ENCODE peak calls at places on chromosomes 11 and 22, in four cellular contexts. Y, X, D and E are unnamed samples.

GRCh38 chr11:123174196-123175183 is 20.6 kb downstream of the CLMP start:
- DNase-seq in X (no peak), D (no peak), Y (no peak), E (peak)

GRCh38 chr11:108498816-108499408 is 728 bp upstream of the POGLUT3 start:
- DNase-seq in D (peak), Y (no peak), X (peak), E (no peak)

GRCh38 chr22:36745301-36745995 is 30.5 kb downstream of the IFT27 start:
- DNase-seq in D (no peak), Y (no peak), X (peak), E (no peak)

GRCh38 chr11:37657645-37658044 is 1059.6 kb upstream of the RAG2 start:
- DNase-seq in D (no peak), Y (no peak), X (no peak), E (peak)

GRCh38 chr11:64459016-64459415 is 100.1 kb downstream of the RPS6KA4 start:
- DNase-seq in D (no peak), Y (no peak), X (no peak), E (no peak)

GRCh38 chr22:22691055-22691454 is 46.6 kb downstream of the GGTLC2 start:
- DNase-seq in Y (no peak), D (no peak), X (no peak), E (no peak)

GRCh38 chr11:127902405-127902804 is 685.0 kb downstream of the ETS1 start:
- DNase-seq in Y (no peak), X (no peak), D (no peak), E (no peak)

GRCh38 chr11:8597182-8597581 is 3.2 kb upstream of the STK33 start:
- DNase-seq in D (no peak), X (no peak), Y (no peak), E (peak)

GRCh38 chr22:26199665-26200064 is 30.4 kb downstream of the SEZ6L start:
- DNase-seq in D (no peak), Y (no peak), X (no peak), E (no peak)
- TF ChIP-seq MAX in D (no peak), Y (no peak), X (no peak), E (no peak)

DNA sequence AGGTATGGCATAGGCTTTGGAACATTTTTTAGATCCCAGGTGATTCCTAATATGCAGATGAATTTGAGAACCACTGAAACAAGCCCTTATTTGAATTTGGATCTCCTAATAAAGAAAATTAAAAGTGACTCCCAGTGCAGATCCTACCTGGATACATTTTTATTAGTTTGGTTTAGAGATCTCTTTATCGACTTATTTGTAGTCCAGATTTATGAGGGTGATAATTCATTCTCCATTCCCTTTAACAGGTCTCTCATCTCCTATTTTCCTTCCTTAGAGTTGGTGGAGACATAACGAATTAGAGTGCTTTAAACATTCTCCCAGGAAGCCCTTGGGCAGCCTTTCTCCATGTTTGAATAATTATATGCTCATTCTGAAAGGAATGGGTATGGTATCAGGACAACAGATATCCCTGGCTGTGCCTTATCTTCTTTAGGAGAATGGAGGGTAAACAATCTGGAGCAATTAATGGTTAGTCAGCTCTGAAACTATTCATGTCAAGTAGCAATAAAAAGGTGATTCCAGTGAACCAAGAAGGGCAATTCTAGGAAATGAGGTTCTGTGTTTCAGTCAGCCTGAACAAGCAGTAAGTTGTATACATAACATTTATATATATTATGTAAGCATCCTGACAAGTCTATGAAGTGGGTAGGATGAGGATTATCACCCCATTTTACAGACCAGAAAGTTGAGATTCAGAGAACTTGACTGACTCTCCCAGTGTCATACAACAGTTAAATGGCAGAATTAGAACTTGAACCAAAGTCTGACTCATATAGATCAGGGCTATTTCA is 53.9 kb upstream of the RCE1 start:
- DNase-seq in D (no peak), Y (no peak), X (no peak), E (no peak)
- TF ChIP-seq MAX in D (no peak), Y (no peak), X (no peak), E (no peak)

GRCh38 chr11:2137202-2138071 is 1.8 kb downstream of the IGF2 start:
- DNase-seq in Y (no peak), D (peak), X (peak), E (peak)
- TF ChIP-seq MAX in Y (no peak), D (no peak), X (no peak), E (no peak)

DNA sequence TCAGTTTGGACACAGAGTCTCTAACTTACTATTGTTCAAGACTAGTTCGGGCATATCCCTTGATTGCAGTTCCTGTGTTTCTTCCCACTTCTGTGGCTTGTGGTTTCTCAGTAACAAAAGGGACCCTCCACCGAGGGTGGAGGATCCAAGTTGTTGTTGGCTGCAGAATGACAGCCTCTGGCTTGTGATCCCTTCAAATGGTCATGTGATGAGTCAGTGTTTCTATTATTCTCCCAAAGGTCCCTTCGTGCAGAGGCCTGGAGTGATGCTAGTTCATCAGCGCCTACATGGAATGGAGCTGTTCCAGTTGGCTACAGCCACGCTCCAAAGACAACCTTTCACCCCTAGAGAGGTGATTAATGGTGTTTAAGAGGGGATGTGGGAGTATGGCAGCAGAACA is 2.6 kb upstream of the VWCE start:
- DNase-seq in X (no peak), D (no peak), Y (no peak), E (no peak)
- TF ChIP-seq MAX in X (no peak), D (no peak), Y (no peak), E (no peak)

DNA sequence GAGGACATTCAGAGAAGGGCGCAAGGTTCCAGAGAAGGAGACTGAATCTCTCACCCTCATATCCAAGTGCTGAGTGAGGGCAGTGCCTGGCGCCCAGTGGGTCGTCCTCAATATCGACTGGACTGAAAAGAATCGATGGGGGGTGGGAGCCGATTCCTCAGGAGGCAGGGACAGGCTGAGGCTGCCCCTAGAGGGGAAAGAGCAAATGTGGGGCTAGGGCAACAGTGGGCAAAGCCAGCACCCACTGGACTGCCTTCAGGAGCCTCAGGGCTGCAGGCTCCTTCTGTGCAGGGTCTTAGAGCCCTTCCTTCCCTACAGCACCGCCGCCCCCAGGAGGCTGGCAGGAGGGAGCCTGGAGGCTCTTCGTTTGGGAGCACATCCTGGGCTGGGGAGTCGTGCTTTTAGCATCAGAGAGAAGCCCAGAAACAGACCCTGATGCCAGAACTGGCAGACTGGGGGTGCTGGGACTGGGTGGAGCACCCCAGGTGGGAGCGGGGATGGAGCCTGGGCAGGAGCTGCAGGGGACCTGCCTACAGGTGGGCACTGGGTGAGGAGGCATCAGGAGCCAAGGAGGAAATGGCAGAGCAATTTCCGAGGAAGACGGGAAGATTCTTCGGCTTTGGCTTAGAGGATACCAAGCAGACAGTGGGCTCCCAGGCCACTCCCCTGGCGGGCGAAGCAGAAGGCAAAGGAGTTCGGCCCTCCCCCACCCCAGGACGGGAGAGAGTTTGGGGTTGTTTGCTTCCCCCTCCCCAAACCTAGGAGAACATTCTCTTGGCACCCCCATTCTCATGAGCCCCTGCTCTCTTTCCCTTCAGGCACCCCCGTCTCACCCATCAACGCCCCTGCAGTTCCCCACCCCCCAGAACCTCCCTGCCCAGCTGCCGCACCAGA is 1.2 kb downstream of the SYT7 start:
- DNase-seq in Y (no peak), X (no peak), D (peak), E (no peak)
- TF ChIP-seq MAX in Y (no peak), X (no peak), D (no peak), E (no peak)

DNA sequence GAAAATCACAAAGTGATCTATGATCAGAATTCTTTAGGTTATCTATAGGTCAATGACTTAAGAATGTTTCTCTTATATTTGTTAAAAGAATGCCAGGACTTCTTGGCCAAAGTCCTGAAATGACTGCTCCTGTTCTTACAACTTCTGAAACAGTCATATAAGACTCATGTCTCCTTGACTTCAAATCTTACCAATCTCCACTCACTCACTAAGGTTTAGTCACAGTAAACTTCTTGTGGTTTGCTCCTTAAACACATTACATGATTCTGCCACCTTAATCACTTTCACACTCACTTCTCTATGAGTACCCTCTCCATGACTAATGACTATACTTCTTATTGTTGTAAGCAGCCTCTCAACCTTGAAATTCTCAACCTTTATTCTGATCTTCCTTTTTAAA is 648.7 kb upstream of the CCDC179 start:
- DNase-seq in Y (no peak), X (no peak), D (no peak), E (no peak)
- TF ChIP-seq MAX in Y (no peak), X (no peak), D (no peak), E (no peak)

GRCh38 chr22:20186183-20186870 is 35.5 kb upstream of the CCDC188 start:
- DNase-seq in D (peak), X (peak), Y (no peak), E (no peak)
- TF ChIP-seq MAX in D (no peak), X (no peak), Y (no peak), E (no peak)

DNA sequence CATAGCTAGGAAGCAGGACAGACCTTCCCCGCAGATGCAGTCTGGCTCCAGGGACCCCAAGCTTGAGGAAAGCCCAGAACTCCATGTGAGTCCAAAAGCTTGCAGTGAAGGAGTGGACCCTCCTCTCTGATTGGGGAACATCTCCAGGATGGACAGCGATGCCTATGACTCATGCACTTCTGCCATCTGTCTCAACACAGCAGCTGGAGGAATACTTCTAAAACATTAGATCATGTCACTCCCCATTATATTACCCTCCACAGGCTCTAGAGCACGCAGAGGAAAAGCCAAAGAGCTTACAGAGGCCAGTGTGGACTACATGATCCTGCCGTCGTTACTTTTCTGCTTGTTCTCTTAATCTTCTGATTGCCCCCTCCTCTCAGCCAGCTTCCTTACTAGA is 605.7 kb downstream of the INSC start:
- DNase-seq in X (no peak), Y (no peak), D (no peak), E (no peak)
- TF ChIP-seq MAX in X (no peak), Y (no peak), D (no peak), E (no peak)

GRCh38 chr11:3920148-3920852 is 64.8 kb downstream of the STIM1 start:
- DNase-seq in X (no peak), D (no peak), Y (peak), E (no peak)
- TF ChIP-seq MAX in X (no peak), D (no peak), Y (no peak), E (no peak)

GRCh38 chr11:11946180-11946579 is 62.2 kb downstream of the DKK3 start:
- DNase-seq in D (no peak), X (no peak), Y (no peak), E (no peak)

GRCh38 chr11:11948242-11948947 is 60.0 kb downstream of the DKK3 start:
- DNase-seq in X (no peak), D (no peak), Y (no peak), E (peak)

GRCh38 chr11:11946878-11947277 is 61.5 kb downstream of the DKK3 start:
- DNase-seq in Y (no peak), X (no peak), D (no peak), E (no peak)

GRCh38 chr11:11949482-11949881 is 58.9 kb downstream of the DKK3 start:
- DNase-seq in X (no peak), Y (no peak), D (no peak), E (no peak)

GRCh38 chr11:11947825-11948224 is 60.6 kb downstream of the DKK3 start:
- DNase-seq in X (no peak), D (no peak), Y (no peak), E (no peak)
- TF ChIP-seq MAX in X (no peak), D (no peak), Y (no peak), E (no peak)